ENCODE peak calls at places on chromosome 11, in four cellular contexts. Y is HepG2, F is K562, M is GM12878. Q is an unnamed sample.

GRCh38 chr11:37504925-37505324 is 906.9 kb upstream of the RAG2 start:
- DNase-seq in Y (no peak), F (no peak), M (no peak), Q (no peak)

GRCh38 chr11:60005360-60005759 is 11.6 kb upstream of the OOSP4B start:
- DNase-seq in Y (no peak), F (no peak), M (no peak), Q (no peak)

GRCh38 chr11:44575288-44575672 is 9.8 kb downstream of the CD82 start:
- DNase-seq in Y (no peak), F (no peak), M (no peak), Q (no peak)

GRCh38 chr11:94524293-94524692 is 12.0 kb downstream of the C11orf97 start:
- DNase-seq in Y (no peak), F (no peak), M (no peak), Q (no peak)

GRCh38 chr11:70531281-70532065 is 133.1 kb downstream of the CTTN start:
- DNase-seq in Y (no peak), F (no peak), M (no peak), Q (no peak)

GRCh38 chr11:125348704-125349635 is 147.1 kb downstream of the FEZ1 start:
- DNase-seq in Y (peak), F (peak), M (no peak), Q (peak)

GRCh38 chr11:41201156-41201555 is 258.3 kb downstream of the LRRC4C start:
- DNase-seq in Y (peak), F (peak), M (no peak), Q (peak)

GRCh38 chr11:25423436-25424184 is 908.3 kb upstream of the ANO3 start:
- DNase-seq in Y (no peak), F (no peak), M (no peak), Q (no peak)

GRCh38 chr11:27720277-27720830 is 20.1 kb upstream of the BDNF start:
- DNase-seq in Y (no peak), F (peak), M (no peak), Q (peak)

GRCh38 chr11:29017941-29018340 is 909.8 kb downstream of the METTL15 start:
- DNase-seq in Y (no peak), F (no peak), M (no peak), Q (no peak)

GRCh38 chr11:76768091-76769047 is 14.8 kb upstream of the TSKU start:
- DNase-seq in Y (peak), F (no peak), M (no peak), Q (no peak)

GRCh38 chr11:67252831-67253239 is 13.4 kb upstream of the GRK2 start:
- DNase-seq in Y (no peak), F (no peak), M (no peak), Q (no peak)

GRCh38 chr11:104127828-104128227 is 36.1 kb downstream of the PDGFD start:
- DNase-seq in Y (no peak), F (no peak), M (no peak), Q (no peak)

GRCh38 chr11:112345708-112346107 is 85.0 kb upstream of the PLET1 start:
- DNase-seq in Y (no peak), F (peak), M (no peak), Q (no peak)

GRCh38 chr11:1138053-1138452 is 19.7 kb upstream of the MUC5AC start:
- DNase-seq in Y (no peak), F (no peak), M (no peak), Q (no peak)

GRCh38 chr11:33158596-33158995 is 2.7 kb downstream of the CSTF3 start:
- DNase-seq in Y (no peak), F (no peak), M (no peak), Q (no peak)

DNA sequence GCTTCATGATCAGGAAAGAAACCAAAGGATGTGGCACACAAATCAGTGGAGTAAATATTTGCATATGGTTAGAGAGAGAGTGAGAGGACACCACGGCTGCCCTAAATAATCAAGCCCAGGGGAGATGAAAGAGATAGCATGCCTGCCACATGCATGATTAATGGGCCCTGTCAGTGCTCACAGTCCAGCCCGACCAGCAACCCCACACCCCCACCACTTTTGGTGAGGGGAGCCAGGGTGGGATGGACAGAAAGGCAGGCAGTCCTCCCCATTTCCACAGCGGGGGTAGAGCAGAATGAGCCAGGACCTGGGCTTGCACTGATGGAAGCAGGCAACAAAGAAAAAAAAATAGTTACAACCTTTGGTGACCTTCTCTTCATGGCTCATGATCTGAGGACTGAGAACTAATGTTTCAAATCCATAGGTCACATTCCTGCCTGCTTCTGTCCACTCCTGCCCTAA is 545.0 kb downstream of the ETS1 start:
- DNase-seq in Y (no peak), F (no peak), M (no peak), Q (no peak)
- TF ChIP-seq CBX5 in Y (no peak), F (no peak), M (no peak), Q (no peak)

GRCh38 chr11:88508558-88508807 is 170.9 kb upstream of the CTSC start:
- DNase-seq in Y (no peak), F (no peak), M (no peak), Q (no peak)

GRCh38 chr11:88508808-88509581 is 171.5 kb upstream of the CTSC start:
- DNase-seq in Y (no peak), F (no peak), M (no peak), Q (no peak)

GRCh38 chr11:88507771-88508557 is 170.4 kb upstream of the CTSC start:
- DNase-seq in Y (no peak), F (no peak), M (no peak), Q (no peak)
- TF ChIP-seq CBX5 in Y (no peak), F (no peak), M (no peak), Q (no peak)

DNA sequence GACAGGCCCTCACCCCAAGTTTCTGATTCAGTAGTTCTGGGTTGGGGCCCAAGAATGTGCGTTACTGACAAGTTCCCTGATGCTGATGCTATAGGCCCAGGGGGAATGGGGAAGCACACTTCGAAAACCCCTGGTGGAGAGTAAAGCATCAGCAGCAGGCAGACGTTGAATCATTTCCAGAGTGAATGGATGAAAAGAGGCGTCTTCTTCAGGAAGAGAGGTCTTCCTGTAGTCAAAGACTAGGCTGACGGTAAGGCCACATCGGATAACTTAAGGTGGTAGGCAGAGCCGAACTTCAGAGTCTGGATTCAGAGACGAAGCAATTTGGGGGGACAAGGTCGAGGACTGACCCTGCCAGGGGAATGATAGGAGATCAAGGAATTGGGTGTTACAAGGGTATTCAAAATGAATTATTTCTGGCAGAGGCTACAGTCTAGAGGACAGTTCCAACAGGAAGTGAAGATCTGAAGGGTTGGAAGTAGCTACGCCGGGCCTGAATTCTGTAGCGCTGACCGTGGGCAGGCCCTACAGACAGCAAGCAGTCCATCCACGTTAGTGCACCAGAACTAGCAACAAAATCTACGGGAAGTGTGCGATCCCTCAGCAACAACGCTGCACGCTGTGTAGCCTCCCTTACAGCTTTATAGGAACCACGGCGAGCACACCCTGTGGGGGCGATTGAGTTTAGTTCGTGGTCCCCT is 862 bp upstream of the CENATAC start:
- DNase-seq in Y (peak), F (peak), M (peak), Q (no peak)
- TF ChIP-seq CBX5 in Y (no peak), F (no peak), M (no peak), Q (no peak)

GRCh38 chr11:87529486-87529885 is 491.8 kb downstream of the TMEM135 start:
- DNase-seq in Y (no peak), F (no peak), M (no peak), Q (no peak)

DNA sequence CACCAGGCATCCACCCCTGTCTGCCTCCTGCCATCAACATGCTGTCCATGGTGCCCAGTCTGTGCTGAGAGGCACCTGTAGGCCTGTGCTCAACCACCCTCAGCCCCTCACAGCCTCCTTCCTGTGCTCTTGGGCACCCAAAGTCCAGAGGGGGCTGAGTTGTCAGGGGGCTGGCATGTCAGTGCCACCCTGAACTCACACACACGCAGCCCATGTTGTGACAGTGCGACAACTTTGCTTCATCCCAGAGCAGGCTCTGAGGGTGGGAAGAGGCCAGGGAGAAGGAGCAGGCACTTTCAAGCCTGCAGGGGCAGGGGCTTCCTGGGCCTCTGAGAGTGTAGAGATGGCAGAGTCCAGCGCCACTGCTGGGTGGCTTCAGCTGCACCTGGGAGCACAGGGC is 491.0 kb downstream of the TMEM135 start:
- DNase-seq in Y (no peak), F (no peak), M (no peak), Q (no peak)
- TF ChIP-seq CBX5 in Y (no peak), F (no peak), M (no peak), Q (no peak)

Q was measured in H1.